ENCODE peak calls at places on chromosomes 1 and 21, in seven cellular contexts. One of them, this sample, is unnamed.

GRCh38 chr1:232620356-232620841 is 9.5 kb downstream of the SIPA1L2 start:
- DNase-seq in psoas muscle: no peak
- DNase-seq in GM13977: no peak
- DNase-seq in PC-3: peak
- DNase-seq in choroid plexus epithelial cell: peak
- DNase-seq in esophagus squamous epithelium: no peak
- DNase-seq in osteoblast: no peak
- DNase-seq in this sample: no peak

GRCh38 chr1:93804412-93804811 is 74.6 kb downstream of the DNTTIP2 start:
- DNase-seq in psoas muscle: no peak
- DNase-seq in GM13977: no peak
- DNase-seq in PC-3: peak
- DNase-seq in choroid plexus epithelial cell: peak
- DNase-seq in esophagus squamous epithelium: no peak
- DNase-seq in osteoblast: no peak
- DNase-seq in this sample: no peak

GRCh38 chr1:241688940-241689368 is 36.9 kb downstream of the WDR64 start:
- DNase-seq in psoas muscle: no peak
- DNase-seq in GM13977: no peak
- DNase-seq in PC-3: peak
- DNase-seq in choroid plexus epithelial cell: peak
- DNase-seq in esophagus squamous epithelium: no peak
- DNase-seq in osteoblast: no peak
- DNase-seq in this sample: no peak

GRCh38 chr1:247336390-247336789 is 4.7 kb upstream of the ZNF496 start:
- DNase-seq in psoas muscle: no peak
- DNase-seq in GM13977: no peak
- DNase-seq in PC-3: no peak
- DNase-seq in choroid plexus epithelial cell: no peak
- DNase-seq in esophagus squamous epithelium: no peak
- DNase-seq in osteoblast: peak
- DNase-seq in this sample: no peak

GRCh38 chr1:117967900-117968299 is 38.4 kb downstream of the WDR3 start:
- DNase-seq in psoas muscle: no peak
- DNase-seq in GM13977: no peak
- DNase-seq in PC-3: no peak
- DNase-seq in choroid plexus epithelial cell: peak
- DNase-seq in esophagus squamous epithelium: no peak
- DNase-seq in osteoblast: no peak
- DNase-seq in this sample: no peak

GRCh38 chr1:23187637-23188036 is 19.0 kb upstream of the LUZP1 start:
- DNase-seq in psoas muscle: no peak
- DNase-seq in GM13977: no peak
- DNase-seq in PC-3: no peak
- DNase-seq in choroid plexus epithelial cell: no peak
- DNase-seq in esophagus squamous epithelium: no peak
- DNase-seq in osteoblast: no peak
- DNase-seq in this sample: no peak

GRCh38 chr1:40755052-40755451 is 28.5 kb upstream of the KCNQ4 start:
- DNase-seq in psoas muscle: no peak
- DNase-seq in GM13977: no peak
- DNase-seq in PC-3: no peak
- DNase-seq in choroid plexus epithelial cell: peak
- DNase-seq in esophagus squamous epithelium: no peak
- DNase-seq in osteoblast: no peak
- DNase-seq in this sample: no peak

GRCh38 chr21:31459457-31459856 is 115.4 kb upstream of the TIAM1 start:
- DNase-seq in psoas muscle: no peak
- DNase-seq in GM13977: no peak
- DNase-seq in PC-3: no peak
- DNase-seq in choroid plexus epithelial cell: no peak
- DNase-seq in esophagus squamous epithelium: no peak
- DNase-seq in osteoblast: no peak
- DNase-seq in this sample: no peak

GRCh38 chr1:162548170-162548569 is 13.4 kb upstream of the UAP1 start:
- DNase-seq in psoas muscle: peak
- DNase-seq in GM13977: no peak
- DNase-seq in PC-3: no peak
- DNase-seq in choroid plexus epithelial cell: peak
- DNase-seq in esophagus squamous epithelium: no peak
- DNase-seq in osteoblast: peak
- DNase-seq in this sample: no peak

GRCh38 chr1:155012052-155012546 is 9.5 kb downstream of the ZBTB7B start:
- DNase-seq in psoas muscle: peak
- DNase-seq in GM13977: no peak
- DNase-seq in PC-3: no peak
- DNase-seq in choroid plexus epithelial cell: peak
- DNase-seq in esophagus squamous epithelium: no peak
- DNase-seq in osteoblast: peak
- DNase-seq in this sample: no peak

GRCh38 chr1:47558601-47559593 is 121.1 kb downstream of the FOXD2 start:
- DNase-seq in psoas muscle: no peak
- DNase-seq in GM13977: no peak
- DNase-seq in PC-3: peak
- DNase-seq in choroid plexus epithelial cell: no peak
- DNase-seq in esophagus squamous epithelium: no peak
- DNase-seq in osteoblast: no peak
- DNase-seq in this sample: no peak

GRCh38 chr1:53949023-53949611 is 3.0 kb downstream of the LRRC42 start:
- DNase-seq in psoas muscle: no peak
- DNase-seq in GM13977: peak
- DNase-seq in PC-3: peak
- DNase-seq in choroid plexus epithelial cell: peak
- DNase-seq in esophagus squamous epithelium: no peak
- DNase-seq in osteoblast: no peak
- DNase-seq in this sample: peak

GRCh38 chr1:71081697-71082080 is 854 bp upstream of the ZRANB2 start:
- DNase-seq in psoas muscle: no peak
- DNase-seq in GM13977: no peak
- DNase-seq in PC-3: no peak
- DNase-seq in choroid plexus epithelial cell: no peak
- DNase-seq in esophagus squamous epithelium: no peak
- DNase-seq in osteoblast: no peak
- DNase-seq in this sample: no peak

GRCh38 chr1:27525296-27526271 is 35.6 kb upstream of the WASF2 start:
- DNase-seq in psoas muscle: peak
- DNase-seq in GM13977: peak
- DNase-seq in PC-3: no peak
- DNase-seq in choroid plexus epithelial cell: peak
- DNase-seq in esophagus squamous epithelium: no peak
- DNase-seq in osteoblast: peak
- DNase-seq in this sample: peak

GRCh38 chr1:203534526-203534925 is 40.6 kb downstream of the OPTC start:
- DNase-seq in psoas muscle: no peak
- DNase-seq in GM13977: no peak
- DNase-seq in PC-3: peak
- DNase-seq in choroid plexus epithelial cell: peak
- DNase-seq in esophagus squamous epithelium: no peak
- DNase-seq in osteoblast: peak
- DNase-seq in this sample: no peak

GRCh38 chr1:206856674-206857464 is 8.6 kb upstream of the IL20 start:
- DNase-seq in psoas muscle: no peak
- DNase-seq in GM13977: no peak
- DNase-seq in PC-3: peak
- DNase-seq in choroid plexus epithelial cell: peak
- DNase-seq in esophagus squamous epithelium: no peak
- DNase-seq in osteoblast: no peak
- DNase-seq in this sample: no peak

GRCh38 chr1:226625832-226626576 is 77.4 kb downstream of the STUM start:
- DNase-seq in psoas muscle: peak
- DNase-seq in GM13977: no peak
- DNase-seq in PC-3: no peak
- DNase-seq in choroid plexus epithelial cell: no peak
- DNase-seq in esophagus squamous epithelium: no peak
- DNase-seq in osteoblast: peak
- DNase-seq in this sample: no peak

GRCh38 chr1:27594542-27595510 is 9.1 kb downstream of the AHDC1 start:
- DNase-seq in psoas muscle: no peak
- DNase-seq in GM13977: peak
- DNase-seq in PC-3: no peak
- DNase-seq in choroid plexus epithelial cell: no peak
- DNase-seq in esophagus squamous epithelium: no peak
- DNase-seq in osteoblast: peak
- DNase-seq in this sample: peak

GRCh38 chr1:152347116-152347728 is 12.6 kb downstream of the FLG2 start:
- DNase-seq in psoas muscle: no peak
- DNase-seq in GM13977: peak
- DNase-seq in PC-3: peak
- DNase-seq in choroid plexus epithelial cell: peak
- DNase-seq in esophagus squamous epithelium: no peak
- DNase-seq in osteoblast: no peak
- DNase-seq in this sample: peak

GRCh38 chr1:177171536-177172123 is 872 bp downstream of the BRINP2 start:
- DNase-seq in psoas muscle: no peak
- DNase-seq in GM13977: no peak
- DNase-seq in PC-3: no peak
- DNase-seq in choroid plexus epithelial cell: no peak
- DNase-seq in esophagus squamous epithelium: no peak
- DNase-seq in osteoblast: peak
- DNase-seq in this sample: no peak

GRCh38 chr1:238954865-238955264 is 431.5 kb upstream of the CHRM3 start:
- DNase-seq in psoas muscle: no peak
- DNase-seq in GM13977: no peak
- DNase-seq in PC-3: peak
- DNase-seq in choroid plexus epithelial cell: peak
- DNase-seq in esophagus squamous epithelium: no peak
- DNase-seq in osteoblast: no peak
- DNase-seq in this sample: no peak

GRCh38 chr21:26169061-26169610 is 1.4 kb downstream of the APP start:
- DNase-seq in psoas muscle: peak
- DNase-seq in GM13977: peak
- DNase-seq in PC-3: peak
- DNase-seq in choroid plexus epithelial cell: peak
- DNase-seq in esophagus squamous epithelium: no peak
- DNase-seq in osteoblast: peak
- DNase-seq in this sample: peak

GRCh38 chr1:54969879-54970278 is 10.5 kb upstream of the TMEM61 start:
- DNase-seq in psoas muscle: no peak
- DNase-seq in GM13977: no peak
- DNase-seq in PC-3: no peak
- DNase-seq in choroid plexus epithelial cell: no peak
- DNase-seq in esophagus squamous epithelium: no peak
- DNase-seq in osteoblast: no peak
- DNase-seq in this sample: no peak

GRCh38 chr1:106747791-106748190 is 308.7 kb upstream of the PRMT6 start:
- DNase-seq in psoas muscle: peak
- DNase-seq in GM13977: no peak
- DNase-seq in PC-3: no peak
- DNase-seq in choroid plexus epithelial cell: no peak
- DNase-seq in esophagus squamous epithelium: no peak
- DNase-seq in osteoblast: no peak
- DNase-seq in this sample: no peak

DNA sequence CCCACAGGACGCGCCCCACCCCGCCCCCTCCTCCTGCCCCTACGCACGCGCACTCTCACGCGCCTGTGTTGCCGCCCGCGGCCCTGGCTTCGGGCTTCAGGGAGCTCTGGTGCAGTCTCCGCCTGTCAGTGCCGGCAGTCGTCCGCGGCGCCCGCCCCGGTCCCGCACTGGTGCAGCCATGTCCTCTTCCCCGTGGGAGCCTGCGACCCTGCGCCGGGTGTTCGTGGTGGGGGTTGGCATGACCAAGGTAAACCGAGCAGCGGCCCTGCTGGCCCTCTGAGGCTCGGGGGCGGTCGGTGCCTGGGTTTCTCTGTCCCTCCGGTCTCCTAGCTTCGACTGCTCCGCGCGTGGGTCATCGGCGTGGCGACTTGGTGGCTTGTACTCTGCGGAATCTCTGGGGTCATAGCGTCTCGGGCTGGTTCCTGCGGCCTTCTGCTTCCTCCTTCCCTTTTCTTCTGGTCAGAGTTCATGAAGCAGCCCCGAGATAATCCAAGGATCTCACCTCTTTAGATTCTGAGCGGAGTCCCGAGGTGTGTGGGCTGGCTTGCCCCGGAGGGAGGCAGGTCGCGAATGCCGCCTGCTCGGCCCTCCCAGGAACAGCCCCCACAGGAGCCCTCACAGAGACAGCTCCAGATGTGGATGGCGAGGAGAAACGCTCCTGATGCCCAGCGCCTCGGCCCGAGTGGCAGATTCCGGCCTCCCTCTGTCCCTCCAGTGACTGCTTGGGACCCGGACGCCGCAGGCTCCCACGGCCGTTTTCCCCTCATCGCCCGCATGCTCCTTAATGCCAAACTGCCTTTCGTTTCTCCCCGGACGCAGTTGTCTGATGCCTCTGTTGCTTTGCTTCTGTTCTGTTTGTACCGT is at the start of gene SCP2:
- DNase-seq in psoas muscle: peak
- DNase-seq in GM13977: peak
- DNase-seq in PC-3: peak
- DNase-seq in choroid plexus epithelial cell: peak
- DNase-seq in esophagus squamous epithelium: no peak
- DNase-seq in osteoblast: peak
- DNase-seq in this sample: peak
- TF ChIP-seq CTCF in psoas muscle: no peak
- TF ChIP-seq CTCF in GM13977: no peak
- TF ChIP-seq CTCF in PC-3: no peak
- TF ChIP-seq CTCF in choroid plexus epithelial cell: no peak
- TF ChIP-seq CTCF in esophagus squamous epithelium: no peak
- TF ChIP-seq CTCF in osteoblast: no peak
- TF ChIP-seq CTCF in this sample: no peak

GRCh38 chr1:179025975-179026812 is 500 bp downstream of the FAM20B start:
- DNase-seq in psoas muscle: peak
- DNase-seq in GM13977: peak
- DNase-seq in PC-3: peak
- DNase-seq in choroid plexus epithelial cell: no peak
- DNase-seq in esophagus squamous epithelium: no peak
- DNase-seq in osteoblast: peak
- DNase-seq in this sample: peak
- TF ChIP-seq CTCF in psoas muscle: no peak
- TF ChIP-seq CTCF in GM13977: no peak
- TF ChIP-seq CTCF in PC-3: no peak
- TF ChIP-seq CTCF in choroid plexus epithelial cell: no peak
- TF ChIP-seq CTCF in esophagus squamous epithelium: no peak
- TF ChIP-seq CTCF in osteoblast: no peak
- TF ChIP-seq CTCF in this sample: no peak

DNA sequence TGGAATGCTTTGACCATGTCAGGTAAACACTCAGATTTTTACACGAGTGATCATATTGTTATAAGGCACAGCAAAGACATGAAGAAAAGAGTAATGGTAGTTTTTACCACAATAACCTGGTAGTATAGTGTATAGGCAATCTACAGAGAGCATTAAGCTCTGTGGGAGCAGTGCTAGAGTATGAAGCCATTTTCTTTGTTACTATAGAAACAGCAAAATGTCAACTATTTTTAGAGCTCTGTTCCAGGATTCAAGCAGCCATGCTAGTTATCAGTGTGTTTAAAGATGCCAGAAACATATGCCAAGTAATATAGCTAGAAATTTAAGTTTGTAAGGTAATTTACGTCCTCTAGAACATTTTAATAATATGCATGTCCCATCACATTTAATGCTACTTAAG is 77.6 kb upstream of the RGS18 start:
- DNase-seq in psoas muscle: no peak
- DNase-seq in GM13977: no peak
- DNase-seq in PC-3: no peak
- DNase-seq in choroid plexus epithelial cell: no peak
- DNase-seq in esophagus squamous epithelium: no peak
- DNase-seq in osteoblast: no peak
- DNase-seq in this sample: no peak
- TF ChIP-seq CTCF in psoas muscle: no peak
- TF ChIP-seq CTCF in GM13977: no peak
- TF ChIP-seq CTCF in PC-3: no peak
- TF ChIP-seq CTCF in choroid plexus epithelial cell: no peak
- TF ChIP-seq CTCF in esophagus squamous epithelium: no peak
- TF ChIP-seq CTCF in osteoblast: no peak
- TF ChIP-seq CTCF in this sample: no peak

GRCh38 chr1:41779350-41779749 is 139.4 kb downstream of the HIVEP3 start:
- DNase-seq in psoas muscle: no peak
- DNase-seq in GM13977: no peak
- DNase-seq in PC-3: no peak
- DNase-seq in choroid plexus epithelial cell: no peak
- DNase-seq in esophagus squamous epithelium: no peak
- DNase-seq in osteoblast: no peak
- DNase-seq in this sample: no peak
- TF ChIP-seq CTCF in psoas muscle: peak
- TF ChIP-seq CTCF in GM13977: peak
- TF ChIP-seq CTCF in PC-3: no peak
- TF ChIP-seq CTCF in choroid plexus epithelial cell: peak
- TF ChIP-seq CTCF in esophagus squamous epithelium: no peak
- TF ChIP-seq CTCF in osteoblast: peak
- TF ChIP-seq CTCF in this sample: no peak